ENCODE peak calls at places on chromosomes 13 and 19, in nine cellular contexts. One of them, this sample, is unnamed.
A peak's percentile ranks its signal among the peaks of the same experiment; 100 is the strongest.

GRCh38 chr13:99028890-99029289 is 51.0 kb upstream of the DOCK9 start:
- DNase-seq in GM12865: peak; percentile 37
- DNase-seq in HL-60: peak; percentile 53
- DNase-seq in activated CD8-positive, alpha-beta T cell treated with anti-CD3 and anti-CD28 coated beads for 36 hours: peak; percentile 73
- DNase-seq in right lobe of liver: no peak
- DNase-seq in WERI-Rb-1: peak; percentile 82
- DNase-seq in upper lobe of right lung: no peak
- DNase-seq in hepatocyte: no peak
- DNase-seq in HFFc6: no peak
- DNase-seq in this sample: no peak

GRCh38 chr13:23618341-23618740 is 48.1 kb downstream of the TNFRSF19 start:
- DNase-seq in hepatocyte: peak; percentile 49
- DNase-seq in WERI-Rb-1: no peak
- DNase-seq in HL-60: no peak
- DNase-seq in upper lobe of right lung: no peak
- DNase-seq in GM12865: no peak
- DNase-seq in activated CD8-positive, alpha-beta T cell treated with anti-CD3 and anti-CD28 coated beads for 36 hours: no peak
- DNase-seq in right lobe of liver: no peak
- DNase-seq in HFFc6: peak; percentile 72
- DNase-seq in this sample: no peak

GRCh38 chr19:29503140-29503758 is 22.5 kb upstream of the VSTM2B start:
- DNase-seq in activated CD8-positive, alpha-beta T cell treated with anti-CD3 and anti-CD28 coated beads for 36 hours: no peak
- DNase-seq in HL-60: no peak
- DNase-seq in HFFc6: no peak
- DNase-seq in right lobe of liver: peak; percentile 27
- DNase-seq in hepatocyte: no peak
- DNase-seq in GM12865: no peak
- DNase-seq in WERI-Rb-1: no peak
- DNase-seq in upper lobe of right lung: no peak
- DNase-seq in this sample: no peak

GRCh38 chr19:4380254-4380727 is 20.1 kb downstream of the SH3GL1 start:
- DNase-seq in HL-60: no peak
- DNase-seq in HFFc6: no peak
- DNase-seq in hepatocyte: no peak
- DNase-seq in right lobe of liver: no peak
- DNase-seq in GM12865: peak; percentile 57
- DNase-seq in activated CD8-positive, alpha-beta T cell treated with anti-CD3 and anti-CD28 coated beads for 36 hours: peak; percentile 75
- DNase-seq in WERI-Rb-1: no peak
- DNase-seq in upper lobe of right lung: no peak
- DNase-seq in this sample: no peak

GRCh38 chr19:45293682-45294081 is 29.0 kb downstream of the CKM start:
- DNase-seq in right lobe of liver: no peak
- DNase-seq in hepatocyte: no peak
- DNase-seq in WERI-Rb-1: no peak
- DNase-seq in HFFc6: no peak
- DNase-seq in activated CD8-positive, alpha-beta T cell treated with anti-CD3 and anti-CD28 coated beads for 36 hours: peak; percentile 53
- DNase-seq in HL-60: no peak
- DNase-seq in upper lobe of right lung: no peak
- DNase-seq in GM12865: no peak
- DNase-seq in this sample: no peak

GRCh38 chr13:85535306-85535705 is 263.9 kb downstream of the SLITRK6 start:
- DNase-seq in WERI-Rb-1: no peak
- DNase-seq in HL-60: no peak
- DNase-seq in right lobe of liver: no peak
- DNase-seq in hepatocyte: no peak
- DNase-seq in GM12865: no peak
- DNase-seq in upper lobe of right lung: no peak
- DNase-seq in HFFc6: no peak
- DNase-seq in activated CD8-positive, alpha-beta T cell treated with anti-CD3 and anti-CD28 coated beads for 36 hours: no peak
- DNase-seq in this sample: no peak

GRCh38 chr13:34462843-34463242 is 479.2 kb upstream of the NBEA start:
- DNase-seq in GM12865: no peak
- DNase-seq in right lobe of liver: no peak
- DNase-seq in WERI-Rb-1: no peak
- DNase-seq in hepatocyte: no peak
- DNase-seq in upper lobe of right lung: no peak
- DNase-seq in HFFc6: peak; percentile 75
- DNase-seq in HL-60: no peak
- DNase-seq in activated CD8-positive, alpha-beta T cell treated with anti-CD3 and anti-CD28 coated beads for 36 hours: no peak
- DNase-seq in this sample: no peak

GRCh38 chr13:28650284-28650683 is 8.6 kb upstream of the POMP start:
- DNase-seq in WERI-Rb-1: no peak
- DNase-seq in hepatocyte: no peak
- DNase-seq in activated CD8-positive, alpha-beta T cell treated with anti-CD3 and anti-CD28 coated beads for 36 hours: peak; percentile 9
- DNase-seq in GM12865: no peak
- DNase-seq in HL-60: no peak
- DNase-seq in HFFc6: peak; percentile 82
- DNase-seq in right lobe of liver: no peak
- DNase-seq in upper lobe of right lung: no peak
- DNase-seq in this sample: no peak

GRCh38 chr13:97749174-97749573 is 204.3 kb upstream of the IPO5 start:
- DNase-seq in hepatocyte: no peak
- DNase-seq in upper lobe of right lung: no peak
- DNase-seq in HFFc6: no peak
- DNase-seq in GM12865: peak; percentile 19
- DNase-seq in HL-60: no peak
- DNase-seq in right lobe of liver: no peak
- DNase-seq in WERI-Rb-1: peak; percentile 33
- DNase-seq in activated CD8-positive, alpha-beta T cell treated with anti-CD3 and anti-CD28 coated beads for 36 hours: peak; percentile 3
- DNase-seq in this sample: no peak

GRCh38 chr19:10460714-10461046 is 40.3 kb downstream of the PDE4A start:
- DNase-seq in activated CD8-positive, alpha-beta T cell treated with anti-CD3 and anti-CD28 coated beads for 36 hours: no peak
- DNase-seq in GM12865: no peak
- DNase-seq in HFFc6: no peak
- DNase-seq in right lobe of liver: no peak
- DNase-seq in HL-60: no peak
- DNase-seq in WERI-Rb-1: no peak
- DNase-seq in hepatocyte: no peak
- DNase-seq in upper lobe of right lung: no peak
- DNase-seq in this sample: no peak

GRCh38 chr19:39788244-39788643 is 9.6 kb downstream of the LEUTX start:
- DNase-seq in right lobe of liver: no peak
- DNase-seq in GM12865: no peak
- DNase-seq in hepatocyte: no peak
- DNase-seq in WERI-Rb-1: no peak
- DNase-seq in upper lobe of right lung: no peak
- DNase-seq in HFFc6: no peak
- DNase-seq in HL-60: no peak
- DNase-seq in activated CD8-positive, alpha-beta T cell treated with anti-CD3 and anti-CD28 coated beads for 36 hours: no peak
- DNase-seq in this sample: no peak

GRCh38 chr19:37362733-37363132 is 8.2 kb upstream of the ZNF527 start:
- DNase-seq in WERI-Rb-1: peak; percentile 65
- DNase-seq in HFFc6: no peak
- DNase-seq in HL-60: peak; percentile 5
- DNase-seq in right lobe of liver: no peak
- DNase-seq in activated CD8-positive, alpha-beta T cell treated with anti-CD3 and anti-CD28 coated beads for 36 hours: peak; percentile 15
- DNase-seq in upper lobe of right lung: no peak
- DNase-seq in hepatocyte: no peak
- DNase-seq in GM12865: no peak
- DNase-seq in this sample: no peak

DNA sequence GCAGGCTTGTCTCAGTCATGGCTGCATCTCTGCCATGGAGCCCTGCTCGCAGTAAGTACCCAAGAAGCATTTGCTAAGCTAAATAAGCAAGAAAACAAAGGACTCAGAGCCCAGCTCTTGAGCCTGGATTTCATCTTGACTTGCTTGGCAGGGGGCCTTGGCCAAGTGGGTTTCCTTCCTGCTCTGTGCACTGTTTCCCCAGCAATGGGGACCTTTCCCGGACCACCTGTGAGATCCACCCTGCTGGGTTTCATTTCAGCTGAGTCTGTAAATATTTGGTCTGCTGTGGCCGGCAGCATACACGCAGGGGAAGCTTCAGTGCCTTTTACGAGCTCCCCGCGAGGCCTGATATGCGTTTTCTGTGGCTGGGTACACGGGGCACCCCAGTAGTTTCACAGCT is 12.4 kb upstream of the TINCR start:
- DNase-seq in GM12865: no peak
- DNase-seq in HFFc6: no peak
- DNase-seq in activated CD8-positive, alpha-beta T cell treated with anti-CD3 and anti-CD28 coated beads for 36 hours: no peak
- DNase-seq in hepatocyte: no peak
- DNase-seq in upper lobe of right lung: no peak
- DNase-seq in WERI-Rb-1: no peak
- DNase-seq in right lobe of liver: no peak
- DNase-seq in HL-60: no peak
- DNase-seq in this sample: no peak
- TF ChIP-seq CTCF in GM12865: no peak
- TF ChIP-seq CTCF in HFFc6: no peak
- TF ChIP-seq CTCF in activated CD8-positive, alpha-beta T cell treated with anti-CD3 and anti-CD28 coated beads for 36 hours: no peak
- TF ChIP-seq CTCF in hepatocyte: no peak
- TF ChIP-seq CTCF in upper lobe of right lung: no peak
- TF ChIP-seq CTCF in WERI-Rb-1: no peak
- TF ChIP-seq CTCF in right lobe of liver: no peak
- TF ChIP-seq CTCF in HL-60: no peak
- TF ChIP-seq CTCF in this sample: no peak

DNA sequence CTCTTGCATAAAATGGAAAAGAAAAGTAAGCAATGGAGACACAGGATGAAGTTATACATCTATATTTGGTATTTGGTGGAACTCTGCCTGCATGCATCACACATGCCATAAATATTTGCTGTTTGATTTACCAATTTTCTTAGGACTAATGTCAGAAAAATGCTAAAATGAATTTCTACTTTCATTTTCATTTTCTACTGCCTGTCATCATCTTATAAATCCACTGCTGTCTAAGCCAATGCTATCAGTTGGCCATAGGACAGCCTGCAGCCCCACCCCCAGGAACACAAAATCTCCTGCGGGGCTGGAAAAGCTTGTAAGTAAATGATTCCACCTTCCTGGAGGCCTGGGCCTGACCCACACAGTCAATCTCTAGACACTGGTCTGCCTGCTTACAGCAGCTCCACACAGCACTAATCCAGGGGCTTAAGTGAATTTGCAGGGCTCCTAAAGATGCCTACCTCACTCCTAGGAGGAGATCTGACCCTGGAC is 122.0 kb downstream of the ENOX1 start:
- DNase-seq in activated CD8-positive, alpha-beta T cell treated with anti-CD3 and anti-CD28 coated beads for 36 hours: peak; percentile 10
- DNase-seq in upper lobe of right lung: no peak
- DNase-seq in HL-60: no peak
- DNase-seq in right lobe of liver: no peak
- DNase-seq in WERI-Rb-1: peak; percentile 88
- DNase-seq in GM12865: peak; percentile 26
- DNase-seq in hepatocyte: peak; percentile 59
- DNase-seq in HFFc6: peak; percentile 67
- DNase-seq in this sample: no peak
- TF ChIP-seq CTCF in activated CD8-positive, alpha-beta T cell treated with anti-CD3 and anti-CD28 coated beads for 36 hours: no peak
- TF ChIP-seq CTCF in upper lobe of right lung: no peak
- TF ChIP-seq CTCF in HL-60: no peak
- TF ChIP-seq CTCF in right lobe of liver: no peak
- TF ChIP-seq CTCF in WERI-Rb-1: no peak
- TF ChIP-seq CTCF in GM12865: no peak
- TF ChIP-seq CTCF in hepatocyte: no peak
- TF ChIP-seq CTCF in HFFc6: no peak
- TF ChIP-seq CTCF in this sample: no peak

GRCh38 chr13:65188691-65189090 is 2041.4 kb downstream of the PCDH9 start:
- DNase-seq in WERI-Rb-1: no peak
- DNase-seq in GM12865: no peak
- DNase-seq in activated CD8-positive, alpha-beta T cell treated with anti-CD3 and anti-CD28 coated beads for 36 hours: no peak
- DNase-seq in upper lobe of right lung: no peak
- DNase-seq in hepatocyte: no peak
- DNase-seq in HL-60: no peak
- DNase-seq in HFFc6: no peak
- DNase-seq in right lobe of liver: no peak
- DNase-seq in this sample: no peak
- TF ChIP-seq CTCF in WERI-Rb-1: no peak
- TF ChIP-seq CTCF in GM12865: no peak
- TF ChIP-seq CTCF in activated CD8-positive, alpha-beta T cell treated with anti-CD3 and anti-CD28 coated beads for 36 hours: no peak
- TF ChIP-seq CTCF in upper lobe of right lung: no peak
- TF ChIP-seq CTCF in hepatocyte: no peak
- TF ChIP-seq CTCF in HL-60: no peak
- TF ChIP-seq CTCF in HFFc6: no peak
- TF ChIP-seq CTCF in right lobe of liver: no peak
- TF ChIP-seq CTCF in this sample: no peak

DNA sequence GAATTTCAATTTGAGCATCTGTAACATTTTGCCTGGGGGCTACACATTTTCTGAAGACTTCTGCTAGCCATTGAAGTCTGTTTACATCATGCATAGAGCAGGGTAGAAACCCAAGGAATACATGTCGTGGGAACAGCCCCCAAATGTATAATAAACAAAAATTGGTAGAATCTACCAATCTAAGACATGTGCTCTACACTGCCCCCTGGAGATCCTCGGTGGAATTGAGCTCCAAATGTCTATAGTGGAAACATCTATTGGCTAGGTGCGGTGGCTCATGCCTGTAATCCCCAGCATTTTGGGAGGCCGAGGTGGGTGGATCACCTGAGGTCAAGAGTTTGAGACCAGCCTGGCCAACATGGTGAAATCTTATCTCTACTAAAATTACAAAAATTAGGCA is 57.3 kb downstream of the MBD3L2B start:
- DNase-seq in activated CD8-positive, alpha-beta T cell treated with anti-CD3 and anti-CD28 coated beads for 36 hours: peak; percentile 65
- DNase-seq in upper lobe of right lung: no peak
- DNase-seq in HFFc6: no peak
- DNase-seq in hepatocyte: no peak
- DNase-seq in right lobe of liver: no peak
- DNase-seq in GM12865: peak; percentile 21
- DNase-seq in HL-60: peak; percentile 25
- DNase-seq in WERI-Rb-1: peak; percentile 7
- DNase-seq in this sample: no peak
- TF ChIP-seq CTCF in activated CD8-positive, alpha-beta T cell treated with anti-CD3 and anti-CD28 coated beads for 36 hours: peak; percentile 79
- TF ChIP-seq CTCF in upper lobe of right lung: peak; percentile 53
- TF ChIP-seq CTCF in HFFc6: peak; percentile 61
- TF ChIP-seq CTCF in hepatocyte: no peak
- TF ChIP-seq CTCF in right lobe of liver: no peak
- TF ChIP-seq CTCF in GM12865: peak; percentile 42
- TF ChIP-seq CTCF in HL-60: no peak
- TF ChIP-seq CTCF in WERI-Rb-1: peak; percentile 44
- TF ChIP-seq CTCF in this sample: peak; percentile 52

DNA sequence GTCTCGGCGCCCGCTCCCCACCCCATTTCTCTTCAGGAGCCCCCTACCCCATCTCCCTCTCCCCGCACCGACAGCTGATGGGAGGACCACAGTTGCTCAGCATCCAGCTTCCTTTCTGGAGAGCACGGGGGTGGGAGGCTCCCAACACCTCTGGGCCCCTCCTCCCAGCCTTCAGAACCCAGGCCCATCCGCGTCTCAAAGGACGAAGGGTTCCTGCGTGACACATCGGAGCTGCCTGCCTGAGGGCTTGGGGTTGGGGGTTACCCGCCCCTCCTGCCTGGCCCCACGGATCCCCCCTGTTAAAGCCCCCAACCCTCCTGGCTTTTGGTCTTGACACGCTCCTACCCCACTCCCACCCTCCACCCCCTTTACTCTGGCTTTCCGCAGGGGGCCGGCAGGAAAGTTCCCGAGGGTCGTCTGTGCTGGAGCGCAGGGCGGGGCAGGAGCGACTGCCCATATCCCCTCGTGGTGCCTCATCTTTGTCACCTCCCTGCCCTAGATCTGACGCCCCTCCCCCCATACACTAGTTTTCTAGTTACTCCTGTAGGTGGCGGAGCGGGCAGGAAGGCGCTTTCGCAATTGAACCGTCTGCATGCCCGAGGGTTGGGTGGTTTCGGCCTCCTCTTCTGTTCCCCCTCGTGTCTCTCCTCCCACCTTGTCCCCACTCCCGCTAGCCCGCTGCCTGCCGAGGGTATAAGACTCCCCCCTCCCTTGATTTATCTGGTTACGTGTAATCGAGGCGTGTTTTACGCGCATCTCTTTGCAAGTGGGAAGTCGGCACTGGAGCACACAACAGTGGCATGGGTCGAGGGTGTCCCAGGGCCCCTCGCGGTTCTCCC is 922 bp downstream of the TRAPPC5 start:
- DNase-seq in activated CD8-positive, alpha-beta T cell treated with anti-CD3 and anti-CD28 coated beads for 36 hours: peak; percentile 96
- DNase-seq in HFFc6: peak; percentile 55
- DNase-seq in HL-60: peak; percentile 100
- DNase-seq in GM12865: peak; percentile 95
- DNase-seq in right lobe of liver: peak; percentile 88
- DNase-seq in upper lobe of right lung: peak; percentile 90
- DNase-seq in WERI-Rb-1: peak; percentile 92
- DNase-seq in hepatocyte: peak; percentile 91
- DNase-seq in this sample: peak; percentile 76
- TF ChIP-seq CTCF in activated CD8-positive, alpha-beta T cell treated with anti-CD3 and anti-CD28 coated beads for 36 hours: peak; percentile 68
- TF ChIP-seq CTCF in HFFc6: peak; percentile 73
- TF ChIP-seq CTCF in HL-60: peak; percentile 22
- TF ChIP-seq CTCF in GM12865: peak; percentile 72
- TF ChIP-seq CTCF in right lobe of liver: peak; percentile 51
- TF ChIP-seq CTCF in upper lobe of right lung: peak; percentile 39
- TF ChIP-seq CTCF in WERI-Rb-1: peak; percentile 80
- TF ChIP-seq CTCF in hepatocyte: peak; percentile 49
- TF ChIP-seq CTCF in this sample: peak; percentile 75